ENCODE peak calls at places on chromosomes 3 and 15, in five cellular contexts. P, T, O, G and E are unnamed samples.

GRCh38 chr3:95750097-95750496 is 1064.3 kb upstream of the EPHA6 start:
- DNase-seq in P (no peak), T (no peak), O (no peak), G (no peak), E (no peak)

GRCh38 chr3:50388021-50388719 is 28.8 kb upstream of the TMEM115 start:
- DNase-seq in P (no peak), T (no peak), O (peak), G (no peak), E (peak)

GRCh38 chr3:190117995-190118394 is 2.7 kb downstream of the P3H2 start:
- DNase-seq in P (no peak), T (peak), O (no peak), G (no peak), E (no peak)

GRCh38 chr3:42819351-42819965 is 10.2 kb downstream of the ACKR2 start:
- DNase-seq in P (peak), T (no peak), O (peak), G (no peak), E (peak)

GRCh38 chr3:7309707-7310106 is 448.8 kb downstream of the GRM7 start:
- DNase-seq in P (no peak), T (peak), O (no peak), G (no peak), E (no peak)

GRCh38 chr3:53213276-53213675 is 42.5 kb downstream of the TKT start:
- DNase-seq in P (no peak), T (no peak), O (no peak), G (no peak), E (no peak)

GRCh38 chr3:12969487-12969886 is 103.7 kb downstream of the IQSEC1 start:
- DNase-seq in P (no peak), T (no peak), O (no peak), G (no peak), E (no peak)

GRCh38 chr3:127026661-127027060 is 43.7 kb downstream of the PLXNA1 start:
- DNase-seq in P (no peak), T (no peak), O (no peak), G (no peak), E (no peak)

GRCh38 chr3:159146856-159147255 is 345.0 kb downstream of the MFSD1 start:
- DNase-seq in P (no peak), T (no peak), O (no peak), G (no peak), E (no peak)

GRCh38 chr15:91101356-91101920 is 1.4 kb downstream of the SV2B start:
- DNase-seq in P (no peak), T (no peak), O (no peak), G (no peak), E (no peak)

GRCh38 chr3:139520028-139520737 is 19.4 kb downstream of the RBP1 start:
- DNase-seq in P (no peak), T (no peak), O (peak), G (no peak), E (peak)

GRCh38 chr3:42803800-42804112 is 534 bp downstream of the HIGD1A start:
- DNase-seq in P (peak), T (no peak), O (no peak), G (no peak), E (peak)

GRCh38 chr3:76369170-76369569 is 583.8 kb upstream of the ZNF717 start:
- DNase-seq in P (no peak), T (no peak), O (no peak), G (no peak), E (peak)

GRCh38 chr3:43214616-43215015 is 71.7 kb upstream of the SNRK start:
- DNase-seq in P (no peak), T (no peak), O (no peak), G (no peak), E (no peak)

GRCh38 chr3:71846189-71846588 is 61.2 kb upstream of the PROK2 start:
- DNase-seq in P (no peak), T (no peak), O (no peak), G (no peak), E (no peak)

GRCh38 chr3:71247221-71247947 is 336.1 kb downstream of the FOXP1 start:
- DNase-seq in P (peak), T (no peak), O (no peak), G (no peak), E (peak)

GRCh38 chr15:100115711-100116090 is 226.1 kb downstream of the ADAMTS17 start:
- DNase-seq in P (no peak), T (no peak), O (no peak), G (no peak), E (no peak)
- TF ChIP-seq SUZ12 in P (no peak), T (no peak), O (no peak), G (no peak), E (no peak)

DNA sequence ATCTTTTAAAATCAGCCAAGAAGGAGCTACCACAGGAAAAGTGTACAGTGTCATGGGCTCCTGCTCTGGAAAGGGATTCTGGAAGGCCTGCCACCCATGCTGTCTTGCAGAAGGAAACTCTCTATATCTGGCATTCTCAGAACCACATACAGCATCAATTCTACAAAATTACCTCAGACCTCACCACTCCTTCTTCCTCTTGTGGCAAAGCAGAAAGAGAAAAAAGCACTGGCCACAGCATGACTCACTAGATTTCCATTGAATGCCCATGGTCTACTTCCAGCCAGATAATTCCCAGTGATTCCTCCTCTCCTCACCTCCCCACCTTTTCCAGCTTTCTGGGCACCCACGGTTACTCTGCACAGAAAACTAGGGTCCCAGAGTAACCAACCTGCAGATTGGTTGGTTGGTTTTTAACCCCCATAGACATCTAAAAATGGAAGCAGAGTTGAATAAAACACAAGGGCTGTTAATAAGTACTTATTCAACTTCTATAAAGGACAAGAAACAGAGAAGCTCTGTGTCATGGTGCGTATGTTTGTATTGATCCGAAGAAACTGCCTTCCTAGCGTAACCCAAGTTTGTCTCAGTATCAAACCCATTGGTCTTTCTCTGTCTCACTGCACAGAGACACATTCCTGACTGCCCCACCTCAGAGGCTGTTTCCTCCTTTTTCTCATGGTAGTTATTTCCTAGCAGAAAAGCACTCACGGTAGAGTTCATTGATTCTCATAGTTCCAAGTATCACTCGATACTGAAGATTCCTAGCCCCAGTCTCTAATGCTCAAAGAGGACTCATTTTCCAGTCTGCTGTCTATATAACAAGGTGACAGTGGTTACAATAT is 67.7 kb downstream of the LDHAL6B start:
- DNase-seq in P (no peak), T (no peak), O (no peak), G (no peak), E (no peak)
- TF ChIP-seq SUZ12 in P (no peak), T (no peak), O (no peak), G (no peak), E (no peak)

GRCh38 chr15:65638107-65638506 is 16.4 kb downstream of the SLC24A1 start:
- DNase-seq in P (no peak), T (no peak), O (no peak), G (no peak), E (no peak)

GRCh38 chr15:65639509-65639908 is 17.8 kb downstream of the SLC24A1 start:
- DNase-seq in P (no peak), T (no peak), O (no peak), G (no peak), E (no peak)

GRCh38 chr15:65641723-65642475 is 20.2 kb downstream of the SLC24A1 start:
- DNase-seq in P (peak), T (no peak), O (no peak), G (no peak), E (no peak)

GRCh38 chr15:65642588-65642987 is 20.9 kb downstream of the SLC24A1 start:
- DNase-seq in P (no peak), T (no peak), O (no peak), G (no peak), E (no peak)

DNA sequence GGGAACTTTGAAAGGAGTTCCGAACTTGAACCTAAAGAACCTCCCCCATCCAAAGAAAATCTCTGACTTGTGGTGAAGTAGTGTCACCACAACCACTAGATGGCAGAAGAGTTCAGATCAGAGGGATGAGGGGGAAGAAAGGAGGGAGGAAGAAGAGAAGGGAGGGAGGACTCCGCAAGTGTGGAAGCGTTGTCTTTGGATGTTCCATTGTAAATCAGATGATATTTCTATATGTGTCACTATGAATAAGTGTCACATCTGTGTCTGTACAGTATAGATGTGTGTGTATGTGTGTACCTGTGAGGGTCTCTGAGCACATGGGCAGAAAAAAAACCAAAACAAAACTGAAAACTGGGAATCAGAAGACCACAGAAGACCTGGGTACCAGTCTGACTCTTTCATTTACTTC is 16.9 kb downstream of the SLC24A1 start:
- DNase-seq in P (peak), T (peak), O (no peak), G (peak), E (peak)
- TF ChIP-seq SUZ12 in P (no peak), T (no peak), O (no peak), G (no peak), E (no peak)

GRCh38 chr3:133424937-133425869 is 25.3 kb downstream of the BFSP2 start:
- DNase-seq in P (no peak), T (no peak), O (no peak), G (peak), E (no peak)
- TF ChIP-seq SUZ12 in P (no peak), T (no peak), O (no peak), G (no peak), E (no peak)

GRCh38 chr15:89740137-89740536 is 10.9 kb downstream of the MESP1 start:
- DNase-seq in P (peak), T (peak), O (peak), G (peak), E (peak)
- TF ChIP-seq SUZ12 in P (no peak), T (no peak), O (no peak), G (no peak), E (no peak)

GRCh38 chr3:128392021-128392420 is 74.7 kb downstream of the DNAJB8 start:
- DNase-seq in P (no peak), T (no peak), O (no peak), G (no peak), E (no peak)

GRCh38 chr3:128394033-128394432 is 72.7 kb downstream of the DNAJB8 start:
- DNase-seq in P (no peak), T (no peak), O (no peak), G (no peak), E (no peak)

GRCh38 chr3:128390867-128391266 is 75.8 kb downstream of the DNAJB8 start:
- DNase-seq in P (no peak), T (no peak), O (no peak), G (no peak), E (no peak)

GRCh38 chr3:128395046-128395445 is 71.6 kb downstream of the DNAJB8 start:
- DNase-seq in P (no peak), T (no peak), O (no peak), G (no peak), E (no peak)

DNA sequence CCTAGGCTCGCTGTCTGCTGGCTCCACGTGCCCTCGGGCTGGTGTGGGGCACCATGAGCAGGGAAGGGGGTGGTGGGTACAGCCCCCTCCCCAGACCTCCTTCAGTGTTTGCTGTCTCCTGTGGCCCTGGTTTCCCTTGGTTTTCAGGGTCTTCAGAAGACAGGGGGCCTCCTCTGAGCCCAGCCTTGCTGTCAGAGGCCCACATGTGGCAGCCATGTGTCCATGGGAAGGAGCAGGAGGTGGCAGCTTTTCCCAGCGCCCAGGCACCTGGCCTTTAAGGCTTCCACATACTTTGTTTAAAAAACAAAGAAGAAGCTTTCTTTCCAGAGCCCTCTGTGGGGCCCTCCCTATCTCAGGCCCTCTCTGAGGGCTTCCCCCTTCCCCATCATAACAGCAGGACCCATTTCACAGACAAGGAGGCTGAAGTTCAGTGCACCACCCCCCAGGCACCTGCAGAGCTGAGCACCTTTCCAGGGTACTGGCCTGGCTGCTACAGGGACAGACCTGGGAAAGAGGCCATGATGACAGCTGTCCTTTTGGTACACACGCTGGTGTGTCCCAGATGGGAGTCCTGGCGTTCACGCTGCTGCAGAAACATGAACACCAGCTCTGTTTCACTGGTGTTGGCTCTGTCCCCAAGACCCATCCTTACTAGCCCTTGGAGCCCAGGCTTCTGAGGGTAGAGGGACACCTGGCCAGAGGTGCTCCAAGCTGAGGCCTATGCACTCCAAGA is 73.7 kb downstream of the DNAJB8 start:
- DNase-seq in P (no peak), T (no peak), O (no peak), G (no peak), E (no peak)
- TF ChIP-seq SUZ12 in P (no peak), T (no peak), O (no peak), G (no peak), E (no peak)

GRCh38 chr3:193928354-193929209 is 207.4 kb upstream of the HES1 start:
- DNase-seq in P (no peak), T (no peak), O (no peak), G (no peak), E (no peak)

GRCh38 chr3:193930247-193930646 is 205.7 kb upstream of the HES1 start:
- DNase-seq in P (no peak), T (no peak), O (no peak), G (no peak), E (no peak)

GRCh38 chr3:193932576-193932975 is 203.4 kb upstream of the HES1 start:
- DNase-seq in P (no peak), T (no peak), O (no peak), G (no peak), E (no peak)

GRCh38 chr3:193933451-193933850 is 202.5 kb upstream of the HES1 start:
- DNase-seq in P (no peak), T (no peak), O (no peak), G (no peak), E (no peak)

GRCh38 chr3:193929373-193929772 is 206.6 kb upstream of the HES1 start:
- DNase-seq in P (no peak), T (no peak), O (no peak), G (no peak), E (no peak)
- TF ChIP-seq SUZ12 in P (no peak), T (no peak), O (no peak), G (no peak), E (no peak)

GRCh38 chr3:167100651-167101050 is 279.4 kb downstream of the ZBBX start:
- DNase-seq in P (no peak), T (no peak), O (no peak), G (no peak), E (no peak)

GRCh38 chr3:167106456-167106855 is 273.6 kb downstream of the ZBBX start:
- DNase-seq in P (no peak), T (no peak), O (no peak), G (no peak), E (no peak)

GRCh38 chr3:167100200-167100599 is 279.9 kb downstream of the ZBBX start:
- DNase-seq in P (no peak), T (no peak), O (no peak), G (no peak), E (no peak)

GRCh38 chr3:167102071-167102470 is 278.0 kb downstream of the ZBBX start:
- DNase-seq in P (peak), T (peak), O (peak), G (no peak), E (peak)
- TF ChIP-seq SUZ12 in P (no peak), T (no peak), O (no peak), G (no peak), E (no peak)

DNA sequence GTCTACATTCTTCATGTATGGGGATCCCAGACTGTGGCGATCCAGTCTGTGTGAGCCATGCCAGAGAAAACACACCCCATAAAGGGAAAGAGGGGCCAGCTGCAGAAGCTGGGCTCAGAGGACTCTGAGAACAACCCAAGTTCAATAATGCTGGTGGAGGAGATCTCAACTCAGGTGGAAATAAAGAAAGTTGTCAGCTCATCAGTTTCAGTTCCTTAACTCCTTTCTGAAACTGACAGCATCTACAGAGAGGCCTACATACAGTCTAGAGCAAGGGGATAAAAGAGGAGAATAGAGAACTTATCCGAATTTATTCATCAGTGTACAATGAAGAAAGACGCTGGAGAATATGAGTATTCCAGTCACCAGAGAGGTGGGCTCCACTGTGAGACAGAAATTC is 77.0 kb downstream of the NTRK3 start:
- DNase-seq in P (no peak), T (no peak), O (no peak), G (peak), E (no peak)
- TF ChIP-seq SUZ12 in P (no peak), T (no peak), O (no peak), G (no peak), E (no peak)